ENCODE peak calls at places on chromosomes 13 and 19, in seven cellular contexts. C is A172; R is hypothalamus; T is NB4; J is tibial artery; E is activated T-cell treated with anti-CD3 and anti-CD28 coated beads, Interleukin-2, amount 50 U/mL, for 72 hours; N is GM20000. Y is an unnamed sample.

GRCh38 chr13:35954207-35954560 is 177.0 kb downstream of the DCLK1 start:
- DNase-seq in C (no peak), N (no peak), J (no peak), T (no peak), R (no peak), E (no peak), Y (no peak)

GRCh38 chr19:6041991-6042421 is 64.1 kb upstream of the RANBP3 start:
- DNase-seq in E (no peak), T (no peak), C (no peak), R (no peak), J (peak; percentile 37), N (no peak), Y (peak; percentile 19)

GRCh38 chr13:44331912-44332840 is 41.4 kb upstream of the SERP2 start:
- DNase-seq in T (peak; percentile 71), J (peak; percentile 89), N (no peak), C (peak; percentile 63), E (no peak), R (no peak), Y (no peak)

GRCh38 chr13:100608906-100609305 is 20.3 kb upstream of the GGACT start:
- DNase-seq in J (no peak), R (no peak), E (peak; percentile 21), N (peak; percentile 70), T (peak; percentile 73), C (peak; percentile 38), Y (peak; percentile 33)

GRCh38 chr13:101424381-101425155 is 8.3 kb upstream of the NALCN start:
- DNase-seq in C (peak; percentile 16), T (no peak), N (no peak), J (no peak), E (no peak), R (no peak), Y (no peak)

GRCh38 chr19:19109601-19110000 is 28.7 kb downstream of the TMEM161A start:
- DNase-seq in C (no peak), R (no peak), J (no peak), N (no peak), E (no peak), T (no peak), Y (no peak)

GRCh38 chr13:33075996-33076395 is 59.8 kb downstream of the KL start:
- DNase-seq in J (no peak), E (no peak), N (no peak), R (no peak), T (no peak), C (no peak), Y (no peak)

GRCh38 chr19:22286151-22286810 is at the start of gene ZNF729:
- DNase-seq in J (no peak), C (no peak), R (no peak), E (no peak), T (no peak), N (no peak), Y (no peak)

GRCh38 chr19:38079926-38080380 is 144.1 kb downstream of the DPF1 start:
- DNase-seq in E (no peak), T (peak; percentile 23), R (no peak), C (peak; percentile 96), J (no peak), N (peak; percentile 86), Y (no peak)

GRCh38 chr19:17998827-17999150 is 9.2 kb upstream of the ARRDC2 start:
- DNase-seq in T (no peak), J (peak; percentile 64), R (no peak), E (no peak), N (no peak), C (no peak), Y (no peak)

GRCh38 chr13:55199132-55199531 is 1941.6 kb upstream of the PRR20A start:
- DNase-seq in J (no peak), E (no peak), T (peak; percentile 16), C (peak; percentile 3), R (no peak), N (no peak), Y (no peak)

GRCh38 chr19:9205506-9206113 is 13.8 kb downstream of the OR7D4 start:
- DNase-seq in T (peak; percentile 83), R (peak; percentile 3), E (peak; percentile 77), C (peak; percentile 60), N (peak; percentile 49), J (peak; percentile 81), Y (peak; percentile 80)

GRCh38 chr13:32164622-32165268 is 133.2 kb downstream of the FRY start:
- DNase-seq in E (peak; percentile 15), C (peak; percentile 79), J (no peak), N (peak; percentile 11), R (no peak), T (peak; percentile 80), Y (peak; percentile 31)

GRCh38 chr19:34224996-34225658 is 29.2 kb upstream of the GARRE1 start:
- DNase-seq in C (peak; percentile 33), J (no peak), R (no peak), E (no peak), T (peak; percentile 11), N (no peak), Y (no peak)

GRCh38 chr13:112781881-112782361 is 92.1 kb downstream of the ATP11A start:
- DNase-seq in E (no peak), C (no peak), J (no peak), R (no peak), N (no peak), T (no peak), Y (no peak)

Y was measured in stimulated activated CD8-positive, alpha-beta memory T cell treated with anti-CD3 and anti-CD28 coated beads, Interleukin-4, amount 100 ng/mL, for 48 hours.